ENCODE peak calls at places on chromosome 14, in six cellular contexts. One of them, this sample, is unnamed.

GRCh38 chr14:49879683-49880204 is 13.1 kb upstream of the ARF6 start:
- DNase-seq in sigmoid colon: no peak
- DNase-seq in HepG2: peak; percentile 80
- DNase-seq in stomach: peak; percentile 51
- DNase-seq in suprapubic skin: no peak
- DNase-seq in spleen: no peak
- DNase-seq in this sample: peak; percentile 70

GRCh38 chr14:61568572-61569011 is 126.7 kb upstream of the HIF1A start:
- DNase-seq in HepG2: no peak
- DNase-seq in stomach: peak; percentile 72
- DNase-seq in sigmoid colon: no peak
- DNase-seq in spleen: peak; percentile 95
- DNase-seq in suprapubic skin: no peak
- DNase-seq in this sample: peak; percentile 69

GRCh38 chr14:54362759-54363437 is 33.9 kb upstream of the CDKN3 start:
- DNase-seq in stomach: no peak
- DNase-seq in HepG2: no peak
- DNase-seq in sigmoid colon: no peak
- DNase-seq in suprapubic skin: no peak
- DNase-seq in spleen: no peak
- DNase-seq in this sample: no peak

GRCh38 chr14:67425603-67426002 is 13.6 kb upstream of the PLEK2 start:
- DNase-seq in stomach: no peak
- DNase-seq in spleen: no peak
- DNase-seq in HepG2: no peak
- DNase-seq in suprapubic skin: no peak
- DNase-seq in sigmoid colon: peak; percentile 24
- DNase-seq in this sample: no peak

GRCh38 chr14:95523818-95524448 is 7.5 kb upstream of the SYNE3 start:
- DNase-seq in spleen: no peak
- DNase-seq in HepG2: peak; percentile 79
- DNase-seq in suprapubic skin: no peak
- DNase-seq in sigmoid colon: no peak
- DNase-seq in stomach: peak; percentile 56
- DNase-seq in this sample: peak; percentile 79

GRCh38 chr14:95518045-95518751 is 1.7 kb upstream of the SYNE3 start:
- DNase-seq in stomach: no peak
- DNase-seq in HepG2: no peak
- DNase-seq in suprapubic skin: peak; percentile 51
- DNase-seq in sigmoid colon: no peak
- DNase-seq in spleen: peak; percentile 58
- DNase-seq in this sample: no peak

GRCh38 chr14:91867316-91867988 is at the start of gene TC2N:
- DNase-seq in spleen: no peak
- DNase-seq in HepG2: no peak
- DNase-seq in suprapubic skin: no peak
- DNase-seq in stomach: no peak
- DNase-seq in sigmoid colon: no peak
- DNase-seq in this sample: no peak

GRCh38 chr14:103362780-103363179 is 22.4 kb upstream of the MARK3 start:
- DNase-seq in sigmoid colon: peak; percentile 18
- DNase-seq in suprapubic skin: no peak
- DNase-seq in HepG2: no peak
- DNase-seq in stomach: no peak
- DNase-seq in spleen: no peak
- DNase-seq in this sample: no peak

GRCh38 chr14:47674546-47675238 is 713 bp downstream of the MDGA2 start:
- DNase-seq in spleen: peak; percentile 64
- DNase-seq in suprapubic skin: no peak
- DNase-seq in stomach: no peak
- DNase-seq in HepG2: no peak
- DNase-seq in sigmoid colon: no peak
- DNase-seq in this sample: no peak

DNA sequence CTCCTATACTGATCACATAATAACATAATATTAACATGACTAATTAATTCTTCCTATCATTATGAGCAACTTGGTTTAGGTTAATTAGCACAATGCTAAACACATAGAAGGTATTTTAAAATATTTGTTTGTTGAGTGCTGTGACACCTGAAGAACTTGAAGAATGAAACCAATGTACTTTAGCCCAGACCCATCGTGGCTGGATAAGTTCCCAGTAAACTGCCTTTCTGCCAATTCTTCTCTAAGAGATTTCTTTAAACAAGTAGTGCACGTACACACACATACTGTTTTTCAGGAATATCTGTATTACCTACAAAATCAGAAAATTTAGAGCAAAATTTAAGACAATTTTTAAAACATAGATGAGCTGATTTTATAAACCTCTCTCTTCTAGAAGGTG is 207.4 kb upstream of the SSTR1 start:
- DNase-seq in stomach: no peak
- DNase-seq in spleen: no peak
- DNase-seq in HepG2: no peak
- DNase-seq in suprapubic skin: no peak
- DNase-seq in sigmoid colon: no peak
- DNase-seq in this sample: no peak
- H3K4me1 ChIP-seq in stomach: no peaks in the 10 kb centered on the region
- H3K4me1 ChIP-seq in spleen: no peaks in the 10 kb centered on the region
- H3K4me1 ChIP-seq in HepG2: no peaks in the 10 kb centered on the region
- H3K4me1 ChIP-seq in suprapubic skin: no peaks in the 10 kb centered on the region
- H3K4me1 ChIP-seq in sigmoid colon: no peaks in the 10 kb centered on the region
- H3K4me1 ChIP-seq in this sample: no peaks in the 10 kb centered on the region

GRCh38 chr14:73630009-73630780 is 14.6 kb upstream of the DNAL1 start:
- DNase-seq in suprapubic skin: no peak
- DNase-seq in sigmoid colon: no peak
- DNase-seq in HepG2: no peak
- DNase-seq in spleen: no peak
- DNase-seq in stomach: no peak
- DNase-seq in this sample: no peak

GRCh38 chr14:73633115-73633514 is 11.7 kb upstream of the DNAL1 start:
- DNase-seq in spleen: no peak
- DNase-seq in sigmoid colon: no peak
- DNase-seq in HepG2: no peak
- DNase-seq in suprapubic skin: no peak
- DNase-seq in stomach: no peak
- DNase-seq in this sample: no peak

GRCh38 chr14:73633517-73634332 is 11.1 kb upstream of the DNAL1 start:
- DNase-seq in suprapubic skin: peak; percentile 74
- DNase-seq in stomach: peak; percentile 59
- DNase-seq in sigmoid colon: peak; percentile 79
- DNase-seq in HepG2: peak; percentile 59
- DNase-seq in spleen: peak; percentile 87
- DNase-seq in this sample: peak; percentile 69

GRCh38 chr14:73637830-73638229 is 7.0 kb upstream of the DNAL1 start:
- DNase-seq in spleen: no peak
- DNase-seq in sigmoid colon: no peak
- DNase-seq in HepG2: no peak
- DNase-seq in suprapubic skin: no peak
- DNase-seq in stomach: no peak
- DNase-seq in this sample: no peak

GRCh38 chr14:73634333-73634833 is 10.4 kb upstream of the DNAL1 start:
- DNase-seq in spleen: no peak
- DNase-seq in HepG2: no peak
- DNase-seq in sigmoid colon: peak; percentile 72
- DNase-seq in stomach: peak; percentile 51
- DNase-seq in suprapubic skin: no peak
- DNase-seq in this sample: peak; percentile 55
- TF ChIP-seq POLR2AphosphoS5 in spleen: no peak
- TF ChIP-seq POLR2AphosphoS5 in HepG2: no peak
- TF ChIP-seq POLR2AphosphoS5 in sigmoid colon: peak; percentile 23
- TF ChIP-seq POLR2AphosphoS5 in stomach: no peak
- TF ChIP-seq POLR2AphosphoS5 in suprapubic skin: no peak
- TF ChIP-seq POLR2AphosphoS5 in this sample: no peak

GRCh38 chr14:69910871-69911270 is 31.7 kb downstream of the SMOC1 start:
- DNase-seq in stomach: no peak
- DNase-seq in sigmoid colon: no peak
- DNase-seq in spleen: no peak
- DNase-seq in suprapubic skin: no peak
- DNase-seq in HepG2: no peak
- DNase-seq in this sample: no peak
- H3K9me3 ChIP-seq in stomach: no peaks in the 10 kb centered on the region
- H3K9me3 ChIP-seq in sigmoid colon: no peaks in the 10 kb centered on the region
- H3K9me3 ChIP-seq in spleen: no peaks in the 10 kb centered on the region
- H3K9me3 ChIP-seq in suprapubic skin: no peaks in the 10 kb centered on the region
- H3K9me3 ChIP-seq in HepG2: no peaks in the 10 kb centered on the region
- H3K9me3 ChIP-seq in this sample: no peaks in the 10 kb centered on the region

GRCh38 chr14:101823511-101824120 is 62.1 kb downstream of the PPP2R5C start:
- DNase-seq in sigmoid colon: peak; percentile 94
- DNase-seq in HepG2: no peak
- DNase-seq in suprapubic skin: no peak
- DNase-seq in spleen: no peak
- DNase-seq in stomach: peak; percentile 49
- DNase-seq in this sample: peak; percentile 60

GRCh38 chr14:101824339-101824727 is 62.8 kb downstream of the PPP2R5C start:
- DNase-seq in spleen: no peak
- DNase-seq in stomach: no peak
- DNase-seq in suprapubic skin: no peak
- DNase-seq in HepG2: no peak
- DNase-seq in sigmoid colon: no peak
- DNase-seq in this sample: no peak

GRCh38 chr14:101825797-101826196 is 64.3 kb downstream of the PPP2R5C start:
- DNase-seq in suprapubic skin: no peak
- DNase-seq in spleen: no peak
- DNase-seq in HepG2: no peak
- DNase-seq in sigmoid colon: no peak
- DNase-seq in stomach: no peak
- DNase-seq in this sample: no peak

GRCh38 chr14:101821528-101821927 is 60.0 kb downstream of the PPP2R5C start:
- DNase-seq in sigmoid colon: no peak
- DNase-seq in HepG2: no peak
- DNase-seq in spleen: no peak
- DNase-seq in suprapubic skin: no peak
- DNase-seq in stomach: no peak
- DNase-seq in this sample: no peak

DNA sequence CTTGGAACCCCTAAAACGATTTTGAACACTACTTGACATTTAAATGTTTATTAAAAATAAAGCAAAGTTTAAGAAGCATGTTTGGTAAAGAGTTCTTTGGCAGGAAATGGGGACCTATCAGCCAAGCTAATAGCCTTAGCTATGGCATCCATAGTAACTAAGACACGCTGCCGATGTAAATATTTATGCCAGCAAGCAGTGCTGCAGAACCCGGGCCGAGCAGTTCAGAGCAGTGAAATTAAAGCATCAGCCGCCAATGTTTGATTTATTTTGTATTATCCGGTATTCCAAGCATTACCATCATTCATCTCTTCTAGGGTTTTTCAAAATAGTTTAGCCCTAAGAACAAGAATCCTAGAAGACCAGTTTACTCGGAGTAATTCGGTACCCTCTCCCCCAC is 61.6 kb downstream of the PPP2R5C start:
- DNase-seq in spleen: no peak
- DNase-seq in suprapubic skin: no peak
- DNase-seq in sigmoid colon: no peak
- DNase-seq in stomach: no peak
- DNase-seq in HepG2: no peak
- DNase-seq in this sample: no peak
- H3K4me1 ChIP-seq in spleen: peaks cover 99% of the 10 kb centered on the region
- H3K4me1 ChIP-seq in suprapubic skin: peaks cover 38% of the 10 kb centered on the region
- H3K4me1 ChIP-seq in sigmoid colon: peaks cover 57% of the 10 kb centered on the region
- H3K4me1 ChIP-seq in stomach: peaks cover 69% of the 10 kb centered on the region
- H3K4me1 ChIP-seq in HepG2: no peaks in the 10 kb centered on the region
- H3K4me1 ChIP-seq in this sample: peaks cover 9% of the 10 kb centered on the region